ENCODE peak calls at places on chromosomes 3 and 15, in eight cellular contexts. One of them, this sample, is unnamed.

GRCh38 chr3:186283651-186284445 is 78.2 kb downstream of the DGKG start:
- DNase-seq in HCT116: no peak
- DNase-seq in GM23338: no peak
- DNase-seq in GM12878: no peak
- DNase-seq in HepG2: no peak
- DNase-seq in SK-N-SH: no peak
- DNase-seq in K562: no peak
- DNase-seq in Panc1: no peak
- DNase-seq in this sample: no peak

GRCh38 chr3:45760878-45761711 is 35.2 kb downstream of the SLC6A20 start:
- DNase-seq in GM12878: peak
- DNase-seq in SK-N-SH: peak
- DNase-seq in GM23338: peak
- DNase-seq in Panc1: peak
- DNase-seq in HepG2: peak
- DNase-seq in HCT116: peak
- DNase-seq in K562: peak
- DNase-seq in this sample: peak

GRCh38 chr15:31461911-31462480 is 135.4 kb downstream of the KLF13 start:
- DNase-seq in SK-N-SH: no peak
- DNase-seq in GM23338: peak
- DNase-seq in K562: no peak
- DNase-seq in Panc1: no peak
- DNase-seq in GM12878: no peak
- DNase-seq in HepG2: no peak
- DNase-seq in HCT116: no peak
- DNase-seq in this sample: no peak

GRCh38 chr15:43168192-43169107 is 16.8 kb upstream of the CCNDBP1 start:
- DNase-seq in SK-N-SH: no peak
- DNase-seq in GM23338: peak
- DNase-seq in Panc1: no peak
- DNase-seq in GM12878: no peak
- DNase-seq in HepG2: no peak
- DNase-seq in K562: no peak
- DNase-seq in HCT116: no peak
- DNase-seq in this sample: no peak

GRCh38 chr15:74787251-74788041 is 5.6 kb downstream of the CSK start:
- DNase-seq in HepG2: no peak
- DNase-seq in Panc1: peak
- DNase-seq in GM23338: peak
- DNase-seq in SK-N-SH: peak
- DNase-seq in K562: peak
- DNase-seq in GM12878: peak
- DNase-seq in HCT116: no peak
- DNase-seq in this sample: peak

GRCh38 chr15:61731081-61731480 is 329.2 kb downstream of the VPS13C start:
- DNase-seq in Panc1: no peak
- DNase-seq in SK-N-SH: no peak
- DNase-seq in GM12878: no peak
- DNase-seq in HepG2: no peak
- DNase-seq in K562: no peak
- DNase-seq in GM23338: no peak
- DNase-seq in HCT116: no peak
- DNase-seq in this sample: no peak

GRCh38 chr3:76570436-76571057 is 469.4 kb upstream of the ROBO2 start:
- DNase-seq in SK-N-SH: peak
- DNase-seq in GM23338: peak
- DNase-seq in GM12878: no peak
- DNase-seq in HepG2: no peak
- DNase-seq in K562: peak
- DNase-seq in Panc1: no peak
- DNase-seq in HCT116: no peak
- DNase-seq in this sample: peak

GRCh38 chr3:135918600-135918999 is 46.9 kb upstream of the PPP2R3A start:
- DNase-seq in HCT116: peak
- DNase-seq in Panc1: no peak
- DNase-seq in SK-N-SH: peak
- DNase-seq in GM12878: no peak
- DNase-seq in K562: no peak
- DNase-seq in HepG2: peak
- DNase-seq in GM23338: peak
- DNase-seq in this sample: no peak

GRCh38 chr15:93253656-93254055 is 164.6 kb upstream of the RGMA start:
- DNase-seq in GM12878: no peak
- DNase-seq in K562: no peak
- DNase-seq in GM23338: no peak
- DNase-seq in HepG2: no peak
- DNase-seq in HCT116: no peak
- DNase-seq in Panc1: no peak
- DNase-seq in SK-N-SH: no peak
- DNase-seq in this sample: no peak

GRCh38 chr15:31311735-31312134 is 14.9 kb upstream of the KLF13 start:
- DNase-seq in Panc1: no peak
- DNase-seq in GM12878: no peak
- DNase-seq in K562: no peak
- DNase-seq in HepG2: no peak
- DNase-seq in HCT116: no peak
- DNase-seq in GM23338: no peak
- DNase-seq in SK-N-SH: peak
- DNase-seq in this sample: no peak

GRCh38 chr3:94716326-94717018 is 653.6 kb downstream of the NSUN3 start:
- DNase-seq in GM23338: peak
- DNase-seq in Panc1: no peak
- DNase-seq in HepG2: peak
- DNase-seq in K562: no peak
- DNase-seq in HCT116: no peak
- DNase-seq in GM12878: no peak
- DNase-seq in SK-N-SH: no peak
- DNase-seq in this sample: no peak

GRCh38 chr3:127431066-127431465 is 143.2 kb upstream of the PRR20G start:
- DNase-seq in Panc1: no peak
- DNase-seq in HepG2: no peak
- DNase-seq in SK-N-SH: peak
- DNase-seq in HCT116: no peak
- DNase-seq in GM23338: no peak
- DNase-seq in GM12878: no peak
- DNase-seq in K562: no peak
- DNase-seq in this sample: no peak

GRCh38 chr15:94470492-94470891 is 239.1 kb downstream of the MCTP2 start:
- DNase-seq in HepG2: no peak
- DNase-seq in SK-N-SH: no peak
- DNase-seq in K562: no peak
- DNase-seq in GM12878: no peak
- DNase-seq in HCT116: no peak
- DNase-seq in GM23338: no peak
- DNase-seq in Panc1: no peak
- DNase-seq in this sample: no peak

GRCh38 chr15:25188551-25189101 is 233.8 kb downstream of the SNRPN start:
- DNase-seq in SK-N-SH: no peak
- DNase-seq in HepG2: no peak
- DNase-seq in Panc1: no peak
- DNase-seq in GM12878: no peak
- DNase-seq in HCT116: no peak
- DNase-seq in GM23338: no peak
- DNase-seq in K562: no peak
- DNase-seq in this sample: no peak

GRCh38 chr3:184181596-184181995 is 4.4 kb upstream of the ABCF3 start:
- DNase-seq in Panc1: no peak
- DNase-seq in GM23338: no peak
- DNase-seq in HepG2: no peak
- DNase-seq in SK-N-SH: no peak
- DNase-seq in GM12878: no peak
- DNase-seq in HCT116: no peak
- DNase-seq in K562: no peak
- DNase-seq in this sample: no peak

GRCh38 chr15:33701304-33701696 is 267.0 kb upstream of the CHRM5 start:
- DNase-seq in GM12878: no peak
- DNase-seq in Panc1: no peak
- DNase-seq in K562: no peak
- DNase-seq in GM23338: no peak
- DNase-seq in SK-N-SH: no peak
- DNase-seq in HCT116: no peak
- DNase-seq in HepG2: no peak
- DNase-seq in this sample: no peak
- TF ChIP-seq CTCF in GM12878: no peak
- TF ChIP-seq CTCF in Panc1: no peak
- TF ChIP-seq CTCF in K562: no peak
- TF ChIP-seq CTCF in GM23338: peak
- TF ChIP-seq CTCF in SK-N-SH: no peak
- TF ChIP-seq CTCF in HCT116: peak
- TF ChIP-seq CTCF in HepG2: no peak
- TF ChIP-seq CTCF in this sample: no peak

GRCh38 chr15:50798684-50799083 is 33.2 kb upstream of the SPPL2A start:
- DNase-seq in SK-N-SH: no peak
- DNase-seq in K562: no peak
- DNase-seq in HepG2: no peak
- DNase-seq in Panc1: no peak
- DNase-seq in GM23338: no peak
- DNase-seq in HCT116: no peak
- DNase-seq in GM12878: no peak
- DNase-seq in this sample: no peak
- TF ChIP-seq POLR2AphosphoS5 in SK-N-SH: no peak
- TF ChIP-seq POLR2AphosphoS5 in K562: no peak
- TF ChIP-seq POLR2AphosphoS5 in HepG2: no peak
- TF ChIP-seq POLR2AphosphoS5 in Panc1: no peak
- TF ChIP-seq POLR2AphosphoS5 in GM23338: no peak
- TF ChIP-seq POLR2AphosphoS5 in HCT116: no peak
- TF ChIP-seq POLR2AphosphoS5 in GM12878: no peak
- TF ChIP-seq POLR2AphosphoS5 in this sample: no peak

DNA sequence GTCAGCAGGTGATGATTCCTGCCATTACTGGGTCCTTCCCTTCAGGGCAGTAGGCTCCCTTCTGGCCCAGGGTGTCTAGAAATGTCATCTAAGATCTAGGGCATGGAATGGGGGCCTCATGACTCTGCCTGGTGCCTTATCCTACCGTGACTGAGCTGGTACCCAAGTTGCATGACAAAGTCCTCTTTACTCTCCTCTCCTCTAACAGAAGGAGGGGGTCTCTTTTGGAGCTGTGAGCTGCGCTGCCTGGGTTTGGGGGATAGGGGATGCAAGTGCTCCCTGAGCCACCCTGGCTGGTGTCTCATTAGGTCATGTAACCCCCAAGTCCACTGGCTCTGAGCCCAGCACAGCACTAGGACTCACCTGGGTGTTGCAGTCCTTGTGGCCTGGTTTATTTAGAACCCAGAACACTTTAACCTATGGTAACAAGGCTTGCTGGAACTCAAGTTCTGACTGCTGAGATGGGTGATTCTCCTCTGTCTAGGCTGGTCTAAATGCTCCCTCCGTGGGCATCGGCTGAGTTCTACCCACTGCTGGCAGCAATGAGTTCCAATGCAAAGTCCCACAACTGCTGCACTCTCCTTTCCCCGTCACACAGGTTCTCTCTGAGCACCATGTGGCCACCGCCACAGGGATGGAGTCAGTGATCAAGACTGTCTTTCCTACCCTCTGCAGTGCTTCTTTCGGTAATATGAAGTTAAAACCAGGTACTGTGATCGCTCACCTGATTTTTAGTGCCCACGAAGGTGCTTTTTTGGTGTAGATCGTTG is 34.0 kb downstream of the XXYLT1 start:
- DNase-seq in HepG2: no peak
- DNase-seq in Panc1: no peak
- DNase-seq in K562: no peak
- DNase-seq in HCT116: no peak
- DNase-seq in GM23338: no peak
- DNase-seq in GM12878: no peak
- DNase-seq in SK-N-SH: no peak
- DNase-seq in this sample: no peak
- TF ChIP-seq REST in HepG2: no peak
- TF ChIP-seq REST in Panc1: no peak
- TF ChIP-seq REST in K562: no peak
- TF ChIP-seq REST in HCT116: no peak
- TF ChIP-seq REST in GM23338: no peak
- TF ChIP-seq REST in GM12878: no peak
- TF ChIP-seq REST in SK-N-SH: no peak
- TF ChIP-seq REST in this sample: no peak

GRCh38 chr3:14902719-14903118 is 44.7 kb upstream of the NR2C2 start:
- DNase-seq in GM23338: no peak
- DNase-seq in HepG2: no peak
- DNase-seq in Panc1: no peak
- DNase-seq in SK-N-SH: no peak
- DNase-seq in K562: no peak
- DNase-seq in GM12878: no peak
- DNase-seq in HCT116: no peak
- DNase-seq in this sample: no peak

GRCh38 chr3:14898929-14899328 is 48.5 kb upstream of the NR2C2 start:
- DNase-seq in GM12878: no peak
- DNase-seq in HepG2: no peak
- DNase-seq in SK-N-SH: no peak
- DNase-seq in K562: no peak
- DNase-seq in HCT116: no peak
- DNase-seq in Panc1: no peak
- DNase-seq in GM23338: no peak
- DNase-seq in this sample: no peak

GRCh38 chr3:14899993-14900618 is 47.3 kb upstream of the NR2C2 start:
- DNase-seq in GM23338: peak
- DNase-seq in K562: no peak
- DNase-seq in HCT116: no peak
- DNase-seq in GM12878: no peak
- DNase-seq in Panc1: no peak
- DNase-seq in HepG2: peak
- DNase-seq in SK-N-SH: no peak
- DNase-seq in this sample: no peak

GRCh38 chr3:14897266-14897665 is 50.1 kb upstream of the NR2C2 start:
- DNase-seq in Panc1: no peak
- DNase-seq in K562: no peak
- DNase-seq in HepG2: no peak
- DNase-seq in HCT116: no peak
- DNase-seq in GM23338: no peak
- DNase-seq in GM12878: no peak
- DNase-seq in SK-N-SH: no peak
- DNase-seq in this sample: no peak

DNA sequence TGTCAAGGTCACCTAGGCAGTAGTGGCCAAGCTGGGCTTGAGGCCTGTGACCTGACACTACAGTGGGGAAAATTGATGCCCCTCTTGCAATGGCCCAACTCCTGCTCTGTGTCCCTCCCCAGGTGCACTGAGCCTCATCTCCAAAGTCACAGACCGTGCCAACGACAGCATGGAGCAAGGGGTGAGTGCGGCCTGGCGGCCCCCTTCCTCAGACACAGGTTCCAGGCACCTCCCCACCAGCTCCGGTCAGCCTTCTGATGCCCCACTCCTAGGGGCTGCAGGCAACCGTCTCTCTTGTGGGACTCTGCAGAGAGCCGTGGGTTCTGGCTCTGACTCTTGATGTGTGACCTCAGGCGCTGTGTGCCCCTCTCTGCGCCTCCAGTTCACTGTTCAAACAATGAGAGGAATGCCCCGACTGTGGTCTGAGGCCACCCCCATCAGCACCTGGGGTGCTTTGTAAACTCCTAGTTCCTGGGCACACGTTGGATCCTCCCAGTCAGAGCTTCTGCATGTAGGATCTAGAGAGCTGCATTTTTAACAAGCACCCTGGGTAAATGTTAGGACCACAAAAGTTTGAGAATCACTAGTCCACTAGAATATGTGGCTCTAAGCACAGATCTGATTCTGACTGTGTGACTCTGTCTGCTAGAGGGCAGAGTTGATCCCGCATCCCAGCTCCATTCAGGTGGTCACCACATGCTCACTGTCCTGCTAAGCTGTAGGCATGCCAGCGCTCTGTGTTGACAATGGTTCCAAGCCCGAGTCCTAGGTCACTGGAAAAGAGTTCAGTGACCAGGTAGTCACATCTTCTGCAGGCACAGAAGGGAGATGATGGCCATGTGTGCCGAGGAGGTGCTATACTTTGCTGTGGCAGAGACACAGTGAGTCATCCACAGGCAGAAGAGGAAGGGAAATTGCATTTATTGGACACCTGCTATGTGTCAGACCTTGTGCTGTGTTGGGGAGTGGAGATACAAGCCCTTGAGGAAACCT is 46.2 kb upstream of the NR2C2 start:
- DNase-seq in GM23338: no peak
- DNase-seq in HepG2: no peak
- DNase-seq in Panc1: no peak
- DNase-seq in HCT116: no peak
- DNase-seq in SK-N-SH: no peak
- DNase-seq in K562: no peak
- DNase-seq in GM12878: no peak
- DNase-seq in this sample: no peak
- TF ChIP-seq CTCF in GM23338: peak
- TF ChIP-seq CTCF in HepG2: peak
- TF ChIP-seq CTCF in Panc1: no peak
- TF ChIP-seq CTCF in HCT116: no peak
- TF ChIP-seq CTCF in SK-N-SH: no peak
- TF ChIP-seq CTCF in K562: no peak
- TF ChIP-seq CTCF in GM12878: no peak
- TF ChIP-seq CTCF in this sample: no peak